ENCODE peak calls at places on chromosome 22, in seven cellular contexts. B is foreskin fibroblast, R is AG10803, Q is endodermal cell, H is HL-60, Z is OCI-LY7, U is H9. A is an unnamed sample.
A peak's percentile ranks its signal among the peaks of the same experiment; 100 is the strongest.

GRCh38 chr22:40853961-40854360 is 2.5 kb downstream of the ST13 start:
- DNase-seq in R (peak; percentile 37), B (no peak), Z (peak; percentile 19), H (no peak), Q (no peak), U (no peak), A (no peak)

GRCh38 chr22:24433868-24434471 is 6.6 kb downstream of the ADORA2A start:
- DNase-seq in U (no peak), B (peak; percentile 30), H (peak; percentile 56), R (peak; percentile 37), Q (peak; percentile 30), Z (peak; percentile 92), A (peak; percentile 86)

GRCh38 chr22:40818192-40818746 is 877 bp downstream of the SLC25A17 start:
- DNase-seq in B (no peak), Q (no peak), H (no peak), U (no peak), R (no peak), Z (no peak), A (no peak)

GRCh38 chr22:23529166-23530103 is 50.7 kb downstream of the IGLL1 start:
- DNase-seq in U (peak; percentile 28), Q (peak; percentile 65), H (no peak), B (no peak), R (no peak), Z (no peak), A (no peak)

GRCh38 chr22:37018815-37019308 is 385 bp downstream of the TST start:
- DNase-seq in R (peak; percentile 39), U (peak; percentile 65), Z (no peak), Q (peak; percentile 84), B (peak; percentile 38), H (peak; percentile 54), A (no peak)

GRCh38 chr22:37739000-37739399 is 42.2 kb downstream of the TRIOBP start:
- DNase-seq in R (peak; percentile 62), B (peak; percentile 69), H (no peak), Q (no peak), U (no peak), Z (no peak), A (no peak)

GRCh38 chr22:47386812-47387510 is 624.5 kb downstream of the TBC1D22A start:
- DNase-seq in Q (no peak), B (no peak), R (no peak), Z (no peak), U (no peak), H (no peak), A (no peak)

GRCh38 chr22:47356433-47357011 is 594.1 kb downstream of the TBC1D22A start:
- DNase-seq in H (no peak), R (no peak), Q (no peak), Z (no peak), B (no peak), U (no peak), A (no peak)

GRCh38 chr22:19292262-19293230 is 1.0 kb upstream of the CLTCL1 start:
- DNase-seq in U (peak; percentile 31), B (no peak), Q (peak; percentile 52), H (peak; percentile 52), R (peak; percentile 69), Z (peak; percentile 54), A (no peak)

GRCh38 chr22:29359469-29359868 is 28.9 kb downstream of the AP1B1 start:
- DNase-seq in Q (peak; percentile 83), R (peak; percentile 60), Z (peak; percentile 37), H (no peak), U (peak; percentile 69), B (peak; percentile 42), A (no peak)
- TF ChIP-seq CTCF in Q (peak; percentile 80), R (peak; percentile 73), Z (peak; percentile 71), H (no peak), U (peak; percentile 69), B (peak; percentile 83), A (no peak)

GRCh38 chr22:17130199-17130598 is 9.0 kb upstream of the TMEM121B start:
- DNase-seq in B (peak; percentile 18), R (peak; percentile 33), H (no peak), U (no peak), Q (no peak), Z (no peak), A (no peak)

GRCh38 chr22:17135153-17135760 is 14.1 kb upstream of the TMEM121B start:
- DNase-seq in H (no peak), Q (no peak), Z (no peak), R (no peak), B (no peak), U (no peak), A (no peak)

GRCh38 chr22:17132112-17132511 is 11.0 kb upstream of the TMEM121B start:
- DNase-seq in Q (no peak), U (no peak), R (no peak), H (no peak), Z (peak; percentile 25), B (no peak), A (no peak)

GRCh38 chr22:17133137-17133536 is 12.0 kb upstream of the TMEM121B start:
- DNase-seq in Q (no peak), H (no peak), Z (no peak), R (no peak), B (no peak), U (no peak), A (no peak)

GRCh38 chr22:17131686-17132085 is 10.5 kb upstream of the TMEM121B start:
- DNase-seq in U (no peak), B (no peak), Z (no peak), H (no peak), R (no peak), Q (peak; percentile 70), A (no peak)
- TF ChIP-seq CTCF in U (peak; percentile 42), B (no peak), Z (no peak), H (no peak), R (no peak), Q (peak; percentile 41), A (no peak)

DNA sequence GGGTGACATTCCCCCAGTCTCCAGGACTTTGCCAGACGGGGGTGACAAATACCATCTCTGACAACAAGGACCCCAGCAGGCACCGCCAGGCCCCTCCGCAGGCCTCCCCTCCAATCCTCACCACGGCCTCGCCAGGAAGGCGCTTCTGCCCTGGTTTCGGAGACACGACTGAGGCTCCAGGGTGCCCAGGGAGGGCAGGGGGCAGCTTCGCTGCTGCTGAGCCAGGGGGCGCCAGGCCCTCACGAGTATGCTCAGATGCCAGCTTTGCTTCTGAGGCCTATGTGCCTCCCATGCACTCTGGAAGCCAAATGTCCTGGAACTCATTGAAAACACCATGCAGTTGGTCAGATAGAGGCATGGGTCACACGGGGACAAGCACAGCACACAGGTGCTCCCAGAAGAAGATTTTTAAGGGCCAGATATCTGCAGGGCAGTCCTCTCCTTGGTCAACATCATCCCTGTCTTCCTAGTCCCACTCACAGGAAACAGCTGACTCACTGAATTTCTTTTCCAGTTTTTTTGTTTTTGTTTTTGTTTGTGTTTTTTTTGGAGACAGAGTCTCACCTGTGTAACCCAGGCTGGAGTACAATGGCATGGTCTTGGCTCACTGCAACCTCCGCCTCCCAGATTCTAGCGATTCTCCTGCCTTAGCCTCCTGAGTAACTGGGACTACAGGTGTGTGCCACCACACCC is 19.9 kb downstream of the BID start:
- DNase-seq in U (peak; percentile 61), Z (peak; percentile 41), B (no peak), H (no peak), R (no peak), Q (peak; percentile 73), A (no peak)
- TF ChIP-seq CTCF in U (peak; percentile 74), Z (peak; percentile 49), B (no peak), H (no peak), R (peak; percentile 5), Q (peak; percentile 71), A (peak; percentile 35)

GRCh38 chr22:50272103-50272782 is 2.1 kb upstream of the MAPK11 start:
- DNase-seq in H (no peak), B (no peak), R (peak; percentile 29), Z (no peak), Q (peak; percentile 72), U (no peak), A (no peak)

GRCh38 chr22:50269573-50270301 is 443 bp downstream of the MAPK11 start:
- DNase-seq in U (no peak), B (no peak), Q (peak; percentile 63), Z (peak; percentile 59), H (no peak), R (peak; percentile 38), A (peak; percentile 72)

GRCh38 chr22:50270302-50271010 is at the start of gene MAPK11:
- DNase-seq in Q (peak; percentile 94), U (peak; percentile 84), H (no peak), Z (peak; percentile 76), B (no peak), R (peak; percentile 68), A (peak; percentile 78)

GRCh38 chr22:50271011-50271394 is 823 bp upstream of the MAPK11 start:
- DNase-seq in R (no peak), B (no peak), Q (no peak), H (no peak), U (no peak), Z (no peak), A (no peak)

GRCh38 chr22:50271519-50271970 is 1.4 kb upstream of the MAPK11 start:
- DNase-seq in B (no peak), Q (peak; percentile 88), H (no peak), U (peak; percentile 65), Z (peak; percentile 73), R (peak; percentile 54), A (peak; percentile 86)
- TF ChIP-seq CTCF in B (no peak), Q (peak; percentile 15), H (no peak), U (no peak), Z (peak; percentile 38), R (no peak), A (peak; percentile 30)

GRCh38 chr22:44668190-44668885 is 33.7 kb upstream of the PRR5 start:
- DNase-seq in R (no peak), Z (no peak), B (no peak), U (peak; percentile 70), H (no peak), Q (peak; percentile 87), A (no peak)
- TF ChIP-seq CTCF in R (no peak), Z (no peak), B (no peak), U (peak; percentile 37), H (no peak), Q (peak; percentile 32), A (no peak)

DNA sequence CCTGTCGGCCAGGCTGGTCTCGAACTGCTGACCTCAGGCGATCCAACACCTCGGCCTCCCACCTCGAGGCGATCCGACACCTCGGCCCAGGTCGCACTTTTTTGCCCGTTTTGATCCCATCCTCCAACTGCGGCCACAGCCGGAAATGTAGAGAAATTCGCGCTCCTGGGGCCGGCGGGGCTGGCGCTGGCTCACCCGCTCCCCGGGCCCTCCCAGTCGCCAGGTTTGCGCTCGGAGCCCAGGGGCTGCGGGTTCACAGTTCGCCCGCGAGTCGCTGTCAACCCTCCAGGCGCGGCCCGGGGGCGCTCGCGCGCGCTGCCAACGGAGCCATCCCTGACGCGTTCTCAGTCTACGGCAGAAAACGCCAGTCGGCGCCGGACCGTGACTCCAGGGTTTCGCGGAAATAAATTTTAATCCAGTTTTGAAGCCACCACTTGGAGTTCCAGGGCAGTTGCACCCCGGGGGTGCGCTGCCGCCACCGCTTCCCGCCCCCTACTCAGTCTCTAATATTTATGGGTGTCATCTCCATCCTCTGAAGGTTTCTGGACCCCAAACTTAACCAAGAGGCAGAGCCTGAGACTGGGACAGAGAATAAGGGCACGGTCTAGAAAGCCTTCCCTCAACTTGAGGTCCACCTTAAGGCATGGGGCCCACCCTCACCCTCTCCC is 1.5 kb upstream of the KLHDC7B start:
- DNase-seq in R (peak; percentile 55), Z (peak; percentile 66), B (peak; percentile 61), Q (peak; percentile 95), H (no peak), U (peak; percentile 89), A (peak; percentile 78)
- TF ChIP-seq CTCF in R (peak; percentile 50), Z (peak; percentile 80), B (peak; percentile 55), Q (peak; percentile 80), H (peak; percentile 21), U (peak; percentile 78), A (peak; percentile 73)

A was measured in GM10248.